ENCODE peak calls at places on chromosomes 12 and 14, in four cellular contexts. T is nephron progenitor cell; H is stimulated activated CD8-positive, alpha-beta memory T cell treated with anti-CD3 and anti-CD28 coated beads, Interleukin-15, amount 100 ng/mL, for 24 hours; A is smooth muscle cell of the brain vasculature. C is an unnamed sample.

GRCh38 chr14:89750206-89750867 is 204.2 kb downstream of the EFCAB11 start:
- DNase-seq in T (no peak), H (no peak), A (no peak), C (no peak)

GRCh38 chr12:64389154-64389553 is 1.4 kb downstream of the C12orf56 start:
- DNase-seq in T (no peak), H (no peak), A (no peak), C (no peak)

GRCh38 chr14:21093769-21094681 is 4.4 kb downstream of the ZNF219 start:
- DNase-seq in T (peak; percentile 74), H (no peak), A (no peak), C (no peak)

GRCh38 chr12:30985814-30986452 is 59.4 kb downstream of the TSPAN11 start:
- DNase-seq in T (peak; percentile 69), H (no peak), A (peak; percentile 26), C (no peak)

GRCh38 chr14:83632375-83632774 is 1897.6 kb upstream of the FLRT2 start:
- DNase-seq in T (no peak), H (no peak), A (no peak), C (no peak)

GRCh38 chr12:104314242-104314614 is 10.7 kb downstream of the EID3 start:
- DNase-seq in T (no peak), H (no peak), A (no peak), C (no peak)

GRCh38 chr12:45732250-45732649 is 2.7 kb downstream of the ARID2 start:
- DNase-seq in T (no peak), H (no peak), A (no peak), C (no peak)

GRCh38 chr14:75063013-75063412 is 811 bp downstream of the ACYP1 start:
- DNase-seq in T (no peak), H (no peak), A (no peak), C (no peak)

GRCh38 chr12:79020106-79020505 is 155.5 kb downstream of the SYT1 start:
- DNase-seq in T (no peak), H (no peak), A (no peak), C (no peak)

GRCh38 chr12:58249610-58250009 is 308.2 kb downstream of the ATP23 start:
- DNase-seq in T (peak; percentile 20), H (no peak), A (no peak), C (no peak)

GRCh38 chr12:83700858-83701257 is 1014.2 kb downstream of the TMTC2 start:
- DNase-seq in T (no peak), H (no peak), A (no peak), C (no peak)

GRCh38 chr12:4201333-4202105 is 72.0 kb upstream of the CCND2 start:
- DNase-seq in T (no peak), H (no peak), A (no peak), C (no peak)

GRCh38 chr14:59305836-59306555 is 117.5 kb downstream of the DAAM1 start:
- DNase-seq in T (no peak), H (no peak), A (no peak), C (no peak)

GRCh38 chr12:107442593-107442992 is 243.0 kb upstream of the PWP1 start:
- DNase-seq in T (no peak), H (no peak), A (no peak), C (no peak)

GRCh38 chr12:67748761-67749075 is 100.2 kb downstream of the DYRK2 start:
- DNase-seq in T (no peak), H (no peak), A (no peak), C (no peak)

GRCh38 chr12:63129927-63130326 is 21.1 kb downstream of the AVPR1A start:
- DNase-seq in T (no peak), H (no peak), A (no peak), C (no peak)

GRCh38 chr12:29023436-29024076 is 125.5 kb upstream of the FAR2 start:
- DNase-seq in T (no peak), H (no peak), A (no peak), C (no peak)

GRCh38 chr14:26531894-26532293 is 65.9 kb downstream of the NOVA1 start:
- DNase-seq in T (no peak), H (no peak), A (no peak), C (no peak)

GRCh38 chr14:55884819-55885218 is 233.4 kb upstream of the PELI2 start:
- DNase-seq in T (no peak), H (no peak), A (no peak), C (no peak)

GRCh38 chr14:58151264-58151700 is 731 bp downstream of the ARMH4 start:
- DNase-seq in T (peak; percentile 30), H (no peak), A (no peak), C (no peak)

GRCh38 chr14:89186850-89187376 is 230.1 kb downstream of the FOXN3 start:
- DNase-seq in T (no peak), H (no peak), A (no peak), C (no peak)

GRCh38 chr12:45215419-45216296 is at the start of gene ANO6:
- DNase-seq in T (peak; percentile 93), H (peak; percentile 61), A (no peak), C (peak; percentile 88)

C was measured in RWPE2.